ENCODE peak calls at places on chromosome 10, in four cellular contexts. One of them, this sample, is unnamed.

GRCh38 chr10:70651661-70652060 is 20.6 kb upstream of the ADAMTS14 start:
- DNase-seq in K562: no peak
- DNase-seq in HepG2: no peak
- DNase-seq in WTC11: no peak
- DNase-seq in this sample: peak; percentile 40

GRCh38 chr10:34905200-34905927 is 90.3 kb upstream of the PARD3 start:
- DNase-seq in WTC11: peak; percentile 32
- DNase-seq in HepG2: no peak
- DNase-seq in K562: no peak
- DNase-seq in this sample: no peak

GRCh38 chr10:30039988-30040387 is 19.4 kb downstream of the JCAD start:
- DNase-seq in K562: no peak
- DNase-seq in WTC11: no peak
- DNase-seq in HepG2: no peak
- DNase-seq in this sample: no peak

GRCh38 chr10:78028438-78029293 is 649 bp downstream of the POLR3A start:
- DNase-seq in K562: peak; percentile 62
- DNase-seq in WTC11: peak; percentile 19
- DNase-seq in HepG2: peak; percentile 84
- DNase-seq in this sample: no peak

GRCh38 chr10:105990529-105990928 is 1174.0 kb downstream of the SORCS1 start:
- DNase-seq in WTC11: no peak
- DNase-seq in K562: no peak
- DNase-seq in HepG2: no peak
- DNase-seq in this sample: no peak

GRCh38 chr10:13912111-13912510 is 325.3 kb downstream of the PRPF18 start:
- DNase-seq in K562: no peak
- DNase-seq in WTC11: no peak
- DNase-seq in HepG2: no peak
- DNase-seq in this sample: no peak

GRCh38 chr10:29377333-29377961 is 88.6 kb downstream of the LYZL1 start:
- DNase-seq in WTC11: no peak
- DNase-seq in K562: peak; percentile 55
- DNase-seq in HepG2: no peak
- DNase-seq in this sample: peak; percentile 43

GRCh38 chr10:91613411-91614253 is 19.2 kb downstream of the PPP1R3C start:
- DNase-seq in WTC11: no peak
- DNase-seq in K562: peak; percentile 39
- DNase-seq in HepG2: no peak
- DNase-seq in this sample: peak; percentile 81

GRCh38 chr10:92690211-92691041 is 671 bp downstream of the HHEX start:
- DNase-seq in WTC11: peak; percentile 52
- DNase-seq in K562: peak; percentile 30
- DNase-seq in HepG2: no peak
- DNase-seq in this sample: peak; percentile 73

GRCh38 chr10:95467162-95467599 is 94.0 kb downstream of the SORBS1 start:
- DNase-seq in HepG2: peak; percentile 83
- DNase-seq in K562: peak; percentile 74
- DNase-seq in WTC11: peak; percentile 77
- DNase-seq in this sample: no peak

GRCh38 chr10:368579-369255 is 233.5 kb downstream of the ZMYND11 start:
- DNase-seq in HepG2: no peak
- DNase-seq in WTC11: no peak
- DNase-seq in K562: no peak
- DNase-seq in this sample: no peak

GRCh38 chr10:4407783-4408182 is 418.2 kb upstream of the AKR1E2 start:
- DNase-seq in HepG2: no peak
- DNase-seq in K562: no peak
- DNase-seq in WTC11: no peak
- DNase-seq in this sample: no peak

GRCh38 chr10:33139191-33139646 is 181.2 kb upstream of the ITGB1 start:
- DNase-seq in K562: no peak
- DNase-seq in HepG2: no peak
- DNase-seq in WTC11: no peak
- DNase-seq in this sample: no peak

GRCh38 chr10:22765660-22766547 is 51.5 kb upstream of the PIP4K2A start:
- DNase-seq in K562: no peak
- DNase-seq in HepG2: no peak
- DNase-seq in WTC11: no peak
- DNase-seq in this sample: no peak

GRCh38 chr10:59694936-59695335 is 14.7 kb downstream of the SLC16A9 start:
- DNase-seq in HepG2: no peak
- DNase-seq in K562: no peak
- DNase-seq in WTC11: no peak
- DNase-seq in this sample: no peak

GRCh38 chr10:132828681-132829080 is 42.7 kb upstream of the NKX6-2 start:
- DNase-seq in K562: no peak
- DNase-seq in WTC11: no peak
- DNase-seq in HepG2: no peak
- DNase-seq in this sample: no peak

GRCh38 chr10:47062801-47063200 is 151.6 kb downstream of the PTPN20 start:
- DNase-seq in K562: no peak
- DNase-seq in WTC11: peak; percentile 56
- DNase-seq in HepG2: no peak
- DNase-seq in this sample: no peak

GRCh38 chr10:79129361-79129997 is 60.7 kb downstream of the ZMIZ1 start:
- DNase-seq in HepG2: peak; percentile 45
- DNase-seq in K562: peak; percentile 67
- DNase-seq in WTC11: peak; percentile 87
- DNase-seq in this sample: peak; percentile 63

GRCh38 chr10:97689637-97690036 is 2.6 kb upstream of the AVPI1 start:
- DNase-seq in K562: peak; percentile 28
- DNase-seq in HepG2: no peak
- DNase-seq in WTC11: no peak
- DNase-seq in this sample: peak; percentile 55

GRCh38 chr10:24873281-24873683 is 79.1 kb downstream of the PRTFDC1 start:
- DNase-seq in WTC11: no peak
- DNase-seq in HepG2: peak; percentile 68
- DNase-seq in K562: peak; percentile 61
- DNase-seq in this sample: peak; percentile 38

GRCh38 chr10:66259836-66260235 is 666.0 kb upstream of the LRRTM3 start:
- DNase-seq in WTC11: no peak
- DNase-seq in HepG2: no peak
- DNase-seq in K562: no peak
- DNase-seq in this sample: no peak

GRCh38 chr10:33331020-33331557 is 3.4 kb downstream of the NRP1 start:
- DNase-seq in WTC11: no peak
- DNase-seq in K562: no peak
- DNase-seq in HepG2: no peak
- DNase-seq in this sample: no peak

GRCh38 chr10:47447209-47447608 is 36.7 kb downstream of the ANXA8 start:
- DNase-seq in HepG2: no peak
- DNase-seq in WTC11: no peak
- DNase-seq in K562: peak; percentile 1
- DNase-seq in this sample: no peak

GRCh38 chr10:132036153-132036886 is 29.4 kb upstream of the JAKMIP3 start:
- DNase-seq in HepG2: no peak
- DNase-seq in K562: no peak
- DNase-seq in WTC11: peak; percentile 58
- DNase-seq in this sample: peak; percentile 57

GRCh38 chr10:86594535-86594934 is 59.8 kb upstream of the OPN4 start:
- DNase-seq in HepG2: no peak
- DNase-seq in WTC11: no peak
- DNase-seq in K562: no peak
- DNase-seq in this sample: no peak

GRCh38 chr10:83233691-83234090 is 905.6 kb upstream of the GHITM start:
- DNase-seq in K562: no peak
- DNase-seq in WTC11: no peak
- DNase-seq in HepG2: no peak
- DNase-seq in this sample: no peak

GRCh38 chr10:92997620-92998019 is 63.0 kb upstream of the CYP26C1 start:
- DNase-seq in WTC11: no peak
- DNase-seq in HepG2: no peak
- DNase-seq in K562: no peak
- DNase-seq in this sample: no peak

GRCh38 chr10:125916977-125917376 is 20.6 kb downstream of the FANK1 start:
- DNase-seq in WTC11: no peak
- DNase-seq in K562: no peak
- DNase-seq in HepG2: no peak
- DNase-seq in this sample: peak; percentile 15

GRCh38 chr10:95835149-95835860 is 72.5 kb upstream of the CC2D2B start:
- DNase-seq in WTC11: no peak
- DNase-seq in K562: no peak
- DNase-seq in HepG2: no peak
- DNase-seq in this sample: no peak

GRCh38 chr10:62224606-62225005 is 44.0 kb downstream of the RTKN2 start:
- DNase-seq in K562: no peak
- DNase-seq in HepG2: no peak
- DNase-seq in WTC11: no peak
- DNase-seq in this sample: no peak

GRCh38 chr10:124647421-124648130 is 96.6 kb downstream of the FAM53B start:
- DNase-seq in K562: peak; percentile 72
- DNase-seq in WTC11: no peak
- DNase-seq in HepG2: peak; percentile 24
- DNase-seq in this sample: peak; percentile 21

GRCh38 chr10:29736325-29737208 is 101.8 kb upstream of the SVIL start:
- DNase-seq in WTC11: peak; percentile 65
- DNase-seq in HepG2: no peak
- DNase-seq in K562: no peak
- DNase-seq in this sample: peak; percentile 81

GRCh38 chr10:99930731-99931550 is 78.8 kb downstream of the DNMBP start:
- DNase-seq in K562: no peak
- DNase-seq in WTC11: peak; percentile 26
- DNase-seq in HepG2: peak; percentile 82
- DNase-seq in this sample: peak; percentile 71
- TF ChIP-seq HMGXB4 in K562: no peak
- TF ChIP-seq HMGXB4 in WTC11: no peak
- TF ChIP-seq HMGXB4 in HepG2: no peak
- TF ChIP-seq HMGXB4 in this sample: no peak

GRCh38 chr10:6410830-6411229 is 169.2 kb downstream of the PRKCQ start:
- DNase-seq in WTC11: no peak
- DNase-seq in HepG2: no peak
- DNase-seq in K562: no peak
- DNase-seq in this sample: no peak

GRCh38 chr10:6408799-6409198 is 171.3 kb downstream of the PRKCQ start:
- DNase-seq in HepG2: no peak
- DNase-seq in K562: no peak
- DNase-seq in WTC11: no peak
- DNase-seq in this sample: no peak

GRCh38 chr10:6407034-6407721 is 172.9 kb downstream of the PRKCQ start:
- DNase-seq in HepG2: no peak
- DNase-seq in K562: no peak
- DNase-seq in WTC11: no peak
- DNase-seq in this sample: no peak

GRCh38 chr10:6411424-6411823 is 168.7 kb downstream of the PRKCQ start:
- DNase-seq in K562: no peak
- DNase-seq in WTC11: no peak
- DNase-seq in HepG2: no peak
- DNase-seq in this sample: no peak

GRCh38 chr10:6409982-6410694 is 169.9 kb downstream of the PRKCQ start:
- DNase-seq in K562: no peak
- DNase-seq in WTC11: no peak
- DNase-seq in HepG2: no peak
- DNase-seq in this sample: no peak
- TF ChIP-seq HMGXB4 in K562: no peak
- TF ChIP-seq HMGXB4 in WTC11: no peak
- TF ChIP-seq HMGXB4 in HepG2: no peak
- TF ChIP-seq HMGXB4 in this sample: no peak

GRCh38 chr10:68137174-68137573 is 27.9 kb downstream of the MYPN start:
- DNase-seq in K562: no peak
- DNase-seq in WTC11: no peak
- DNase-seq in HepG2: no peak
- DNase-seq in this sample: no peak
- TF ChIP-seq HMGXB4 in K562: no peak
- TF ChIP-seq HMGXB4 in WTC11: no peak
- TF ChIP-seq HMGXB4 in HepG2: no peak
- TF ChIP-seq HMGXB4 in this sample: no peak

DNA sequence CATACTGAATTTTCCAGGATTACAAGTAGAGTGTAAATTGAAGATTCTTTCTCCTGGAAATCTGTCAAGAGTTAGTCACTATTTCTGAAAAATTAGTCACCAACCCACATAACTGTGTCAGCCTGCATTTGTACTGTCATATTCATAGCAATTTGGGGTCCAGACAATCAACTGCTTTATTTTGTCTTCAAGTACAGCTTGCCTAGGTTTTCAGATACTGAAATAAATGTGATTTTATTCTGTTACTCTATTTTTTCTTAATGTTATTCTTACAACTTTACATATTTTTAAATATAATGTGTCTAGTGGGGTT is 55.1 kb downstream of the CUBN start:
- DNase-seq in HepG2: no peak
- DNase-seq in WTC11: no peak
- DNase-seq in K562: no peak
- DNase-seq in this sample: no peak
- TF ChIP-seq HMGXB4 in HepG2: no peak
- TF ChIP-seq HMGXB4 in WTC11: no peak
- TF ChIP-seq HMGXB4 in K562: no peak
- TF ChIP-seq HMGXB4 in this sample: no peak

DNA sequence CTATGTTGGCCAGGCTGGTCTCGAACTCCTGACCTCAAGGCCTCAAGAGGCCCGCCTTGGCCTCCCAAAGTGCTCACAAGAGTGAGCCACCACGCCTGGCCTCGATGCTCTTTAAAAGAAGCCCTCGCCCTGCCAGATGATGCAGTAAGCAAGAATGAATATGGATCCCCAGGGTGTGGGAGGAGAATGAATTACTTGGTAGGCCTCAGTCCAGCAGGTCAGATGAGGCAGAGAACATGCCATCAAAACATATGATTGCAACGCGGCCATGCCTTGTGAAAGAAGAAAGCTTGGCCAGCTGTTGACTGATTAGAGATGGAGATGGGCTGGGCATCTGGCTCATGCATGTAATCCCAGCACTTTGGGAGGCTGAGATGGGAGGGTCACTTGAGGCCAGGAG is 68.7 kb downstream of the CAMK1D start:
- DNase-seq in HepG2: no peak
- DNase-seq in WTC11: no peak
- DNase-seq in K562: no peak
- DNase-seq in this sample: no peak
- TF ChIP-seq HMGXB4 in HepG2: no peak
- TF ChIP-seq HMGXB4 in WTC11: no peak
- TF ChIP-seq HMGXB4 in K562: no peak
- TF ChIP-seq HMGXB4 in this sample: no peak

GRCh38 chr10:27746364-27747095 is 911 bp upstream of the MKX start:
- DNase-seq in K562: no peak
- DNase-seq in WTC11: peak; percentile 16
- DNase-seq in HepG2: no peak
- DNase-seq in this sample: no peak
- TF ChIP-seq HMGXB4 in K562: no peak
- TF ChIP-seq HMGXB4 in WTC11: no peak
- TF ChIP-seq HMGXB4 in HepG2: no peak
- TF ChIP-seq HMGXB4 in this sample: no peak

DNA sequence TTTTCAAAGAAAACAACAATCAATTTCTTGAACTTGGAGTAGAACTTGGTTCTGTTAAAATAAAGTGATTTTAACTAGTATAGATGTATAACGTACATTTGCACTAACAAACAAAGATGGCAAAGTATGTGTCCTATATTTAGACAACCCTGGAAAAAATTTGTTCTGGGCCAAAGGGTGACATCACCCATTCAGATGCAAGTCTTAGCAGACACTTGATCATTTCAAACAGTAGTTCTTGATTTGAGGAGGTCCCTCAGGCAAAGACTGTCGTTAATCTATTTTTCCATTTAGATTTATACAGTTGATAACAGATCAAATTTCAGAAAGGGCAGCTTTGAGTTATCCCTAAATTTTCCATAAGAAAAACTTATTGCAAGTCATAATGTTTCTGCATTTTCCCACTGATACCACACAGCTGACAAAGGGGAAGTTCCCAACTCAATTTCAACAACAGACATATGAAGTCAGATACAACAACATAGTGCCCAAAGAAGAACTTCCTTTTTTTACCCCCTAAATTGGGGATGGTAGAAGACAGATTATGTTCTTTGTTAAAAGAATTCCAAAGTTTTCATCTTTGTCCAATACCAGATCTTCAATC is 5.1 kb downstream of the NMT2 start:
- DNase-seq in WTC11: no peak
- DNase-seq in HepG2: no peak
- DNase-seq in K562: no peak
- DNase-seq in this sample: no peak
- TF ChIP-seq HMGXB4 in WTC11: no peak
- TF ChIP-seq HMGXB4 in HepG2: no peak
- TF ChIP-seq HMGXB4 in K562: no peak
- TF ChIP-seq HMGXB4 in this sample: no peak

This sample was measured in A549.